ENCODE peak calls at places on chromosome 16, in five cellular contexts. D, U, P, Q and W are unnamed samples.

GRCh38 chr16:75947626-75948239 is 221.4 kb upstream of the CPHXL start:
- DNase-seq in Q (no peak), D (no peak), U (no peak), P (no peak), W (no peak)

GRCh38 chr16:3548859-3549258 is 28.3 kb downstream of the NLRC3 start:
- DNase-seq in Q (no peak), P (no peak), D (no peak), U (no peak), W (no peak)

GRCh38 chr16:24409045-24409444 is 130.3 kb upstream of the RBBP6 start:
- DNase-seq in U (no peak), D (no peak), Q (no peak), P (no peak), W (no peak)

GRCh38 chr16:4556580-4556979 is 440 bp downstream of the C16orf96 start:
- DNase-seq in D (no peak), U (no peak), P (no peak), Q (no peak), W (no peak)

GRCh38 chr16:84940670-84941551 is 70.4 kb downstream of the ZDHHC7 start:
- DNase-seq in Q (no peak), D (no peak), P (no peak), U (no peak), W (no peak)

GRCh38 chr16:86414991-86415740 is 95.2 kb upstream of the FOXF1 start:
- DNase-seq in Q (no peak), P (no peak), U (no peak), D (no peak), W (no peak)

GRCh38 chr16:76943936-76944335 is 247.1 kb upstream of the MON1B start:
- DNase-seq in D (no peak), P (no peak), U (no peak), Q (no peak), W (no peak)

GRCh38 chr16:1094124-1094479 is 1.9 kb downstream of the C1QTNF8 start:
- DNase-seq in Q (no peak), U (no peak), P (no peak), D (no peak), W (no peak)

GRCh38 chr16:84520778-84521770 is 16.6 kb upstream of the MEAK7 start:
- DNase-seq in U (no peak), P (no peak), Q (no peak), D (peak), W (no peak)

GRCh38 chr16:90019543-90020259 is 445 bp upstream of the DBNDD1 start:
- DNase-seq in P (peak), Q (no peak), D (peak), U (no peak), W (no peak)

GRCh38 chr16:14302399-14303181 is 231.5 kb downstream of the MRTFB start:
- DNase-seq in D (peak), U (no peak), Q (no peak), P (peak), W (no peak)

GRCh38 chr16:86676216-86676800 is 98.0 kb downstream of the FOXL1 start:
- DNase-seq in U (no peak), Q (no peak), P (no peak), D (no peak), W (no peak)

GRCh38 chr16:79816081-79816497 is 215.6 kb upstream of the MAF start:
- DNase-seq in P (no peak), U (no peak), Q (no peak), D (no peak), W (no peak)

GRCh38 chr16:30675133-30675532 is 16.9 kb downstream of the FBRS start:
- DNase-seq in Q (no peak), P (no peak), U (no peak), D (no peak), W (no peak)

GRCh38 chr16:25493136-25493811 is 198.5 kb upstream of the HS3ST4 start:
- DNase-seq in Q (no peak), U (no peak), P (no peak), D (no peak), W (no peak)

GRCh38 chr16:27228621-27229501 is 25.5 kb downstream of the KDM8 start:
- DNase-seq in U (no peak), P (no peak), Q (no peak), D (no peak), W (no peak)